ENCODE peak calls at places on chromosomes 7 and 10, in five cellular contexts. E is HCT116, J is GM23248, X is neural progenitor cell, S is OCI-LY7. I is an unnamed sample.

GRCh38 chr7:29588900-29589696 is 25.5 kb downstream of the PRR15 start:
- DNase-seq in E (peak), J (peak), X (peak), S (peak), I (peak)

GRCh38 chr10:103833731-103834365 is 21.5 kb downstream of the SH3PXD2A start:
- DNase-seq in E (no peak), J (peak), X (no peak), S (peak), I (no peak)

GRCh38 chr7:43220250-43220649 is 107.8 kb downstream of the HECW1 start:
- DNase-seq in E (no peak), J (peak), X (no peak), S (no peak), I (no peak)

GRCh38 chr7:86469680-86470295 is 173.9 kb upstream of the GRM3 start:
- DNase-seq in E (peak), J (peak), X (peak), S (peak), I (peak)

GRCh38 chr7:35253680-35254495 is at the start of gene TBX20:
- DNase-seq in E (no peak), J (peak), X (peak), S (peak), I (peak)

GRCh38 chr7:49781996-49782395 is 8.6 kb downstream of the VWC2 start:
- DNase-seq in E (no peak), J (no peak), X (no peak), S (no peak), I (no peak)

GRCh38 chr7:65962033-65962432 is 20.0 kb downstream of the GUSB start:
- DNase-seq in E (no peak), J (no peak), X (no peak), S (no peak), I (no peak)

GRCh38 chr7:154853727-154854095 is 149.2 kb downstream of the PAXIP1 start:
- DNase-seq in E (no peak), J (peak), X (no peak), S (no peak), I (no peak)

GRCh38 chr10:98267894-98268693 is at the start of gene LOXL4:
- DNase-seq in E (no peak), J (peak), X (peak), S (peak), I (peak)

GRCh38 chr10:14658331-14659122 is 116.2 kb downstream of the FAM107B start:
- DNase-seq in E (peak), J (peak), X (no peak), S (peak), I (no peak)

GRCh38 chr10:15088428-15089261 is at the start of gene ACBD7:
- DNase-seq in E (peak), J (peak), X (peak), S (peak), I (peak)

GRCh38 chr10:98536551-98536950 is 89.8 kb upstream of the HPS1 start:
- DNase-seq in E (no peak), J (peak), X (no peak), S (no peak), I (no peak)

GRCh38 chr7:1033546-1034145 is 10.7 kb upstream of the GPR146 start:
- DNase-seq in E (no peak), J (no peak), X (no peak), S (no peak), I (no peak)

GRCh38 chr10:78630944-78631838 is 437.6 kb upstream of the ZMIZ1 start:
- DNase-seq in E (no peak), J (no peak), X (no peak), S (no peak), I (no peak)

GRCh38 chr7:64775289-64775688 is 18.9 kb upstream of the ZNF138 start:
- DNase-seq in E (no peak), J (peak), X (no peak), S (no peak), I (no peak)

GRCh38 chr10:34492081-34492480 is 323.0 kb downstream of the PARD3 start:
- DNase-seq in E (no peak), J (no peak), X (no peak), S (no peak), I (no peak)

GRCh38 chr10:48266528-48266927 is 8.0 kb downstream of the FRMPD2 start:
- DNase-seq in E (no peak), J (no peak), X (no peak), S (no peak), I (no peak)

GRCh38 chr10:29140991-29141390 is 147.9 kb upstream of the LYZL1 start:
- DNase-seq in E (no peak), J (peak), X (no peak), S (no peak), I (no peak)

GRCh38 chr7:148623586-148624282 is 33.2 kb downstream of the C7orf33 start:
- DNase-seq in E (no peak), J (peak), X (no peak), S (no peak), I (no peak)

GRCh38 chr10:112365014-112365432 is 8.9 kb upstream of the ACSL5 start:
- DNase-seq in E (no peak), J (no peak), X (no peak), S (no peak), I (no peak)

GRCh38 chr10:51001587-51001986 is 72.7 kb upstream of the PRKG1 start:
- DNase-seq in E (no peak), J (peak), X (peak), S (peak), I (peak)

GRCh38 chr7:26135551-26135950 is 16.4 kb upstream of the NFE2L3 start:
- DNase-seq in E (no peak), J (no peak), X (no peak), S (no peak), I (no peak)

GRCh38 chr10:69061305-69062161 is 26.4 kb upstream of the SRGN start:
- DNase-seq in E (no peak), J (peak), X (no peak), S (no peak), I (peak)

GRCh38 chr7:111380945-111381344 is 181.3 kb downstream of the IMMP2L start:
- DNase-seq in E (no peak), J (no peak), X (no peak), S (no peak), I (no peak)
- TF ChIP-seq EZH2phosphoT487 in E (no peak), J (no peak), X (no peak), S (no peak), I (no peak)

DNA sequence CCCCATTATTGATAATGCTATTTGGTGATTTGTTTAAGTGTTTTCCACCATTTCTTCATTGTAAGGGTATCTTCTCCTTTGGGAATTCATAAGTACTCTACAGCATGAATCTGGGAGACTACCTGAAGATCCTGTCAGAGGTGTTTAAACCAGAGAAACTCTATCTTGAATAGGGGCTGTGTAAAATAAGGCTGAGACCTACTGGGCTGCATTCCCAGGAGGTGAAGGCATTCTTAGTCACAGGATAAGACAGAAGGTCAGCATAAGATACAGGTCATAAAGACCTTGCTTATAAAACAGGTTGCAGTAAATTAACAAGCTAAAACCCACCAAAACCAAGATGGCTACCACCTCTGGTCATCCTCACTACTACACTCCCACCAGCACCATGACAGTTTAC is 13.4 kb upstream of the OR2A5 start:
- DNase-seq in E (no peak), J (no peak), X (no peak), S (no peak), I (no peak)
- TF ChIP-seq EZH2phosphoT487 in E (no peak), J (no peak), X (no peak), S (no peak), I (no peak)

GRCh38 chr10:88787463-88787862 is 15.1 kb upstream of the LIPM start:
- DNase-seq in E (no peak), J (no peak), X (no peak), S (no peak), I (no peak)

GRCh38 chr10:88793747-88794299 is 8.7 kb upstream of the LIPM start:
- DNase-seq in E (no peak), J (peak), X (no peak), S (no peak), I (no peak)

GRCh38 chr10:88792656-88793055 is 9.9 kb upstream of the LIPM start:
- DNase-seq in E (no peak), J (peak), X (no peak), S (no peak), I (no peak)

GRCh38 chr10:88794731-88795130 is 7.8 kb upstream of the LIPM start:
- DNase-seq in E (no peak), J (peak), X (no peak), S (no peak), I (no peak)

GRCh38 chr10:88791924-88792323 is 10.6 kb upstream of the LIPM start:
- DNase-seq in E (peak), J (peak), X (peak), S (peak), I (peak)
- TF ChIP-seq EZH2phosphoT487 in E (no peak), J (no peak), X (no peak), S (no peak), I (no peak)

DNA sequence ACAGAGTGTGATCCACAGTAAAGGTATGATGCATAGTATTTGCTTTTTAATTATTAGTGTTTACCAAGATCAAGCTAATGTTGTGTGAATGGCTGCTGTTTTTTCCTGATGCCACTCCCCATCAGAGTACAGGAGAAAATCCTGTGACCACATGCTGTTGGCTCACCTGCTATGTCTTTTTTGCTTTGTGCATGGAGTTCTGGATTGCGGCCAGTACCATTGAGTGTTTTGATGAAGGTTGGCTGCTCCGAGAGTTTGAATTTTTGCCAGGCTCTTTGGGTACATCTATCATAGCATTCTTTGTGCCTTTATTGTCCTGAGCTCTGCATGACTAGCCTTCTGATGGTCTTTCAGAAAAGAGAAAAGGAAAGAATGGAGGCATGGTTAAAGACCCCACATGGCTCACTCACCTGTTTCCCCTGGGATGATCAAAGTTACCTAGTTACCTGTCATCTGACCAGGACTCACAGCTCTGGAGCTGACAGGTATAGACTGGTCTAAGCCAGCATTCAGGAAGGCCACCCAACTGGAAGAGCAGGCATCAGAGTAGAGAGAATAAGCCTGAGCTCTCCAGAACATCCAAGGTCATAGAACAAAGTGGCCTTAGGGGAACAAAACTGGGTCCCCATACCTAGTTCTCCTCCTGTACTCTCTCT is 11.9 kb upstream of the SGPL1 start:
- DNase-seq in E (no peak), J (no peak), X (no peak), S (no peak), I (no peak)
- TF ChIP-seq EZH2phosphoT487 in E (no peak), J (no peak), X (no peak), S (no peak), I (no peak)

DNA sequence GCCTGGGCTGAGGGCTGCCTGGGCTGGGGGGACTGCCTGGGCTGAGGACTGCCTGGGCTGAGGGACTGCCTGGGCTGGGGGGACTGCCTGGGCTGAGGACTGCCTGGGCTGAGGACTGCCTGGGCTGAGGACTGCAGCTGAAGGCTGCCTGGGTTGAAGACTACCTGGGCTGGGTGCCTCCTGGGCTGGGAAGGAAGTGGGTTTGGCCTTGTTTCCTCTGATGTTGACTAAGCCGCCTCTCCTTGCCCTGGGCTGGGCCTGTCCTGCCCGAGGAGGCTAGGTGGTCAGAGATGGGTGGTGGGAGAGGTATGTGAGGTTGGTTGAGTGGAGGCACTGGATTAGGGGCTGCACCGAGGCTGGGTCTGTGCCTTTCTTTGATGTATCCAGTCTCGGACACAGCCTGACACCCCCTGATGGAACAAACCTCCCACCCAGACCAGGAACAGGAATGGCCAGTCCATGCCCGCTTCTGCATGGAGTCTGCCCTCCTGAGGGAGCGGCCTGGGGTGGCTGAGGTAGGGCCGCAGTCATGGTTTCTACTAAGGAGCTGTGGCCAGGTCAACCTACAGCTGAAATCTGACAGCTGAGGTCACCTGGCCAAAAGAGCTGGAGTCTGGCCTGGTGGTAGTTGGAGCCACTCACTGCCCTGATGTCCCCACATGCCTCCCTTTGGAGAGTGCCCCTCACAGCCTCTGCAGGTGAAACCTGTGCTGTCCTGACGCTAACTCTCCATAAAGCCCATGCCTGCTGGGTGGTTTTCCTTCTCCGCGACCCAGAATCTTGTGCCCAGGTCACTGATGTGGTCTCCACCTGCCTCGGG is 22.3 kb downstream of the SCART1 start:
- DNase-seq in E (no peak), J (no peak), X (no peak), S (peak), I (peak)
- TF ChIP-seq EZH2phosphoT487 in E (no peak), J (no peak), X (no peak), S (no peak), I (no peak)

I was measured in SK-N-SH.